ENCODE peak calls at places on chromosomes 1 and 21, in four cellular contexts. J is stimulated activated naive CD8-positive, alpha-beta T cell treated with anti-CD3 and anti-CD28 coated beads, Interleukin-15, amount 100 ng/mL, for 72 hours; D is fibroblast of mammary gland; Q is A172. O is an unnamed sample.

GRCh38 chr1:94854458-94855306 is 34.5 kb downstream of the SLC44A3 start:
- DNase-seq in J (peak; percentile 76), D (peak; percentile 93), Q (peak; percentile 92), O (peak; percentile 94)

GRCh38 chr1:11804666-11805453 is 904 bp downstream of the MTHFR start:
- DNase-seq in J (no peak), D (peak; percentile 68), Q (peak; percentile 32), O (peak; percentile 85)

GRCh38 chr1:203325418-203326091 is 20.2 kb downstream of the BTG2 start:
- DNase-seq in J (no peak), D (no peak), Q (no peak), O (no peak)

GRCh38 chr1:109928591-109929111 is 18.0 kb downstream of the CSF1 start:
- DNase-seq in J (no peak), D (peak; percentile 89), Q (peak; percentile 69), O (peak; percentile 79)

GRCh38 chr1:156804026-156804425 is 12.6 kb downstream of the SH2D2A start:
- DNase-seq in J (no peak), D (no peak), Q (no peak), O (no peak)

GRCh38 chr1:15885701-15886612 is 38.5 kb downstream of the SPEN start:
- DNase-seq in J (peak; percentile 2), D (peak; percentile 94), Q (peak; percentile 64), O (peak; percentile 96)

GRCh38 chr1:180515364-180515763 is 13.0 kb upstream of the ACBD6 start:
- DNase-seq in J (no peak), D (no peak), Q (no peak), O (no peak)

GRCh38 chr21:38416791-38417190 is 81.5 kb downstream of the ERG start:
- DNase-seq in J (no peak), D (no peak), Q (no peak), O (no peak)

GRCh38 chr1:91282695-91283420 is 121.8 kb downstream of the HFM1 start:
- DNase-seq in J (peak; percentile 10), D (peak; percentile 79), Q (peak; percentile 49), O (peak; percentile 89)

O was measured in cardiac fibroblast.